ENCODE peak calls at places on chromosomes 7 and 10, in eight cellular contexts. One of them, this sample, is unnamed.

GRCh38 chr10:80459047-80459865 is 5.1 kb downstream of the TSPAN14 start:
- DNase-seq in Panc1: no peak
- DNase-seq in sigmoid colon: peak
- DNase-seq in SK-N-SH: peak
- DNase-seq in GM12878: peak
- DNase-seq in transverse colon: peak
- DNase-seq in breast epithelium: peak
- DNase-seq in GM23338: peak
- DNase-seq in this sample: peak

GRCh38 chr7:112439476-112439875 is 10.8 kb upstream of the IFRD1 start:
- DNase-seq in SK-N-SH: no peak
- DNase-seq in transverse colon: no peak
- DNase-seq in breast epithelium: no peak
- DNase-seq in GM12878: no peak
- DNase-seq in Panc1: no peak
- DNase-seq in sigmoid colon: no peak
- DNase-seq in GM23338: no peak
- DNase-seq in this sample: no peak

GRCh38 chr7:87128883-87129282 is 23.4 kb upstream of the DMTF1 start:
- DNase-seq in GM23338: peak
- DNase-seq in SK-N-SH: no peak
- DNase-seq in sigmoid colon: no peak
- DNase-seq in transverse colon: no peak
- DNase-seq in breast epithelium: no peak
- DNase-seq in GM12878: no peak
- DNase-seq in Panc1: no peak
- DNase-seq in this sample: no peak

GRCh38 chr10:52135101-52135500 is 179.0 kb upstream of the DKK1 start:
- DNase-seq in GM12878: no peak
- DNase-seq in transverse colon: no peak
- DNase-seq in Panc1: no peak
- DNase-seq in sigmoid colon: no peak
- DNase-seq in breast epithelium: no peak
- DNase-seq in SK-N-SH: no peak
- DNase-seq in GM23338: no peak
- DNase-seq in this sample: no peak

GRCh38 chr7:100101016-100101862 is at the start of the genes AP4M1 and MCM7:
- DNase-seq in GM12878: peak
- DNase-seq in breast epithelium: peak
- DNase-seq in sigmoid colon: peak
- DNase-seq in GM23338: peak
- DNase-seq in Panc1: peak
- DNase-seq in SK-N-SH: peak
- DNase-seq in transverse colon: peak
- DNase-seq in this sample: peak

GRCh38 chr7:27303021-27303420 is 60.4 kb downstream of the EVX1 start:
- DNase-seq in GM12878: no peak
- DNase-seq in transverse colon: no peak
- DNase-seq in SK-N-SH: no peak
- DNase-seq in breast epithelium: no peak
- DNase-seq in GM23338: no peak
- DNase-seq in sigmoid colon: no peak
- DNase-seq in Panc1: no peak
- DNase-seq in this sample: peak

GRCh38 chr7:94348142-94348541 is 46.6 kb upstream of the COL1A2 start:
- DNase-seq in sigmoid colon: peak
- DNase-seq in breast epithelium: no peak
- DNase-seq in Panc1: no peak
- DNase-seq in GM12878: no peak
- DNase-seq in GM23338: no peak
- DNase-seq in transverse colon: peak
- DNase-seq in SK-N-SH: peak
- DNase-seq in this sample: no peak

GRCh38 chr10:132496360-132497082 is 41.1 kb upstream of the INPP5A start:
- DNase-seq in transverse colon: no peak
- DNase-seq in sigmoid colon: peak
- DNase-seq in breast epithelium: no peak
- DNase-seq in GM12878: no peak
- DNase-seq in Panc1: no peak
- DNase-seq in GM23338: no peak
- DNase-seq in SK-N-SH: no peak
- DNase-seq in this sample: no peak

GRCh38 chr10:8146650-8147049 is 92.2 kb downstream of the GATA3 start:
- DNase-seq in SK-N-SH: no peak
- DNase-seq in transverse colon: no peak
- DNase-seq in sigmoid colon: no peak
- DNase-seq in breast epithelium: no peak
- DNase-seq in GM12878: no peak
- DNase-seq in GM23338: no peak
- DNase-seq in Panc1: no peak
- DNase-seq in this sample: no peak

GRCh38 chr10:6088721-6089333 is at the start of gene RBM17:
- DNase-seq in breast epithelium: peak
- DNase-seq in sigmoid colon: peak
- DNase-seq in Panc1: peak
- DNase-seq in GM12878: peak
- DNase-seq in transverse colon: peak
- DNase-seq in GM23338: peak
- DNase-seq in SK-N-SH: peak
- DNase-seq in this sample: peak

GRCh38 chr10:67864560-67865371 is 19.7 kb upstream of the SIRT1 start:
- DNase-seq in Panc1: no peak
- DNase-seq in breast epithelium: no peak
- DNase-seq in sigmoid colon: no peak
- DNase-seq in SK-N-SH: no peak
- DNase-seq in transverse colon: no peak
- DNase-seq in GM12878: no peak
- DNase-seq in GM23338: no peak
- DNase-seq in this sample: no peak

GRCh38 chr10:53650794-53651193 is 878.2 kb upstream of the MBL2 start:
- DNase-seq in GM12878: no peak
- DNase-seq in Panc1: no peak
- DNase-seq in SK-N-SH: no peak
- DNase-seq in breast epithelium: no peak
- DNase-seq in sigmoid colon: no peak
- DNase-seq in transverse colon: no peak
- DNase-seq in GM23338: no peak
- DNase-seq in this sample: no peak

GRCh38 chr10:70886921-70887665 is 1.3 kb downstream of the PCBD1 start:
- DNase-seq in SK-N-SH: no peak
- DNase-seq in breast epithelium: no peak
- DNase-seq in GM12878: no peak
- DNase-seq in GM23338: no peak
- DNase-seq in sigmoid colon: no peak
- DNase-seq in transverse colon: no peak
- DNase-seq in Panc1: no peak
- DNase-seq in this sample: no peak

DNA sequence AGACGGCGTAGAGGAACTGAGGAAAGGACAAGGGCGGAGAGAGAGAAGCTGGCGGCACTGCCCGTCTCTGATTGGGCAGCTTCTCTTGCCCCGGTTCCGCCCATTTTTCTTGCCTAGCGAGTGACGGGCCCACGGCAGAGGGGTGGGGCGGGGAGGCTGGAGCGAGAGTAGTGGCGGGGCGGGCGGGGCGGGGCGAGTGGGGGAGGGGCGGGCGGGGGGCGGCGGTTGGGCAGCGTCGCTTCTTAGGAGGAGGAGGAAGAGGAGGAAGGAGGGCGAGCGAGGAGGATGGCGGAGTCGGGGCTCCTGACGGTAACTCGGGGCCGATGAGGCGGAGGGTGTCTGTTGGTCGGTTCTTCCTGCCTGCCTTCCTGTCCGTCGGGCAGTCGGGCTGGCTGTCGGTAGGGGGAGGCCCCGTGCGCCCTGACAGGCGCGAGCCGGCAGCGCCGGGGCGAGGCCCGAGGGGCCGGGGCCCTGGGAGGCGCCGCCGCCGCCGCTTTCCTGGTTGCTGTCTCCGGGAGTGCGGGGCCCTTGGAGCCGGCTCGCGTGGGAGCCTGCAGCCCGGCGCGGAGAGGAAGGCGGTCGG is at the start of gene SHOC2:
- DNase-seq in SK-N-SH: peak
- DNase-seq in Panc1: no peak
- DNase-seq in breast epithelium: peak
- DNase-seq in GM23338: peak
- DNase-seq in GM12878: no peak
- DNase-seq in sigmoid colon: peak
- DNase-seq in transverse colon: peak
- DNase-seq in this sample: peak
- TF ChIP-seq POLR2AphosphoS5 in SK-N-SH: no peak
- TF ChIP-seq POLR2AphosphoS5 in Panc1: no peak
- TF ChIP-seq POLR2AphosphoS5 in breast epithelium: no peak
- TF ChIP-seq POLR2AphosphoS5 in GM23338: peak
- TF ChIP-seq POLR2AphosphoS5 in GM12878: peak
- TF ChIP-seq POLR2AphosphoS5 in sigmoid colon: peak
- TF ChIP-seq POLR2AphosphoS5 in transverse colon: peak
- TF ChIP-seq POLR2AphosphoS5 in this sample: no peak

GRCh38 chr7:21028990-21029337 is 242.3 kb upstream of the SP8 start:
- DNase-seq in sigmoid colon: no peak
- DNase-seq in GM12878: no peak
- DNase-seq in GM23338: no peak
- DNase-seq in transverse colon: no peak
- DNase-seq in breast epithelium: no peak
- DNase-seq in SK-N-SH: no peak
- DNase-seq in Panc1: no peak
- DNase-seq in this sample: no peak

GRCh38 chr7:21030237-21030636 is 243.6 kb upstream of the SP8 start:
- DNase-seq in sigmoid colon: no peak
- DNase-seq in SK-N-SH: no peak
- DNase-seq in Panc1: no peak
- DNase-seq in GM12878: no peak
- DNase-seq in transverse colon: no peak
- DNase-seq in breast epithelium: no peak
- DNase-seq in GM23338: peak
- DNase-seq in this sample: no peak

GRCh38 chr7:21023841-21024502 is 237.3 kb upstream of the SP8 start:
- DNase-seq in breast epithelium: no peak
- DNase-seq in SK-N-SH: no peak
- DNase-seq in GM12878: peak
- DNase-seq in GM23338: peak
- DNase-seq in Panc1: no peak
- DNase-seq in sigmoid colon: no peak
- DNase-seq in transverse colon: no peak
- DNase-seq in this sample: no peak

DNA sequence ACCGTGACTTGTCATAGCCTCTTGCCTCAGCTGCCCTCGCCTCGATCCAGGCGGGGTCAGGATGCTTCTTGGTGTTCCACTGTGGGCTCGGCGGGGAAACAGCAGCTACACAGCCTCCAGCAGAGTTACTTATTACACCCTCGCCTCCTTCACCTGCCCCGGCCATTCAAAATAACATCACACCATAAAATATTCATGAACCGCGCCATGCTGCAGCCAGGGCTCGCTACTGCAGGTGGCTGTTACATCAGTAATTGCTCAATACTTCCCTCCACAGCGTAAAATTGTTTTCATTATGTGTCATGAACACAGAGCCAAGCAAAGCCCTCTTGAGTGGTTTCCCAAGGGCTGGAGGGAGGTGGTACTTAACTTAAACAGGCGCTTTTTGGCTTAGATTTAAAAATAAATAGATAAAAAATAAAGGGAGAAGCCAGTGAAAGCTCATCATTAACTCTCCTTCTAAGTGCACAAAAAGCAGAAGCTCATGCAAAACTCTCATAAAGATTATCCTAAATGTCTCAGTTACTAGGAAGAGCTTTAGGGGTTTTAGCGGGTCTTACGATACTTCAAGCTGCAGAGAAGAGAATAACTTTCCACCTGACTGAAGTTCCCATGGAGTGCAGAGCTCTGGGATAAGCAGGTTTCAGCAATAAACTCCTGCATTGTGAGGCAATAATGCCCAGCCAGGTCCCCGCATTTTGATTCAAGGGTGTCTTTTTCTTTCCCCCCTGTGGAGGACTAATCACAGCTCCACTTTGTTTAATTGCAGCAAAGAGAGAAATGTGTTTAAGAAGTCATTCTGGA is 241.7 kb upstream of the SP8 start:
- DNase-seq in GM23338: peak
- DNase-seq in Panc1: no peak
- DNase-seq in breast epithelium: no peak
- DNase-seq in GM12878: no peak
- DNase-seq in sigmoid colon: no peak
- DNase-seq in SK-N-SH: no peak
- DNase-seq in transverse colon: peak
- DNase-seq in this sample: no peak
- TF ChIP-seq CTCF in GM23338: no peak
- TF ChIP-seq CTCF in Panc1: no peak
- TF ChIP-seq CTCF in breast epithelium: no peak
- TF ChIP-seq CTCF in GM12878: no peak
- TF ChIP-seq CTCF in sigmoid colon: no peak
- TF ChIP-seq CTCF in SK-N-SH: no peak
- TF ChIP-seq CTCF in transverse colon: peak
- TF ChIP-seq CTCF in this sample: no peak

DNA sequence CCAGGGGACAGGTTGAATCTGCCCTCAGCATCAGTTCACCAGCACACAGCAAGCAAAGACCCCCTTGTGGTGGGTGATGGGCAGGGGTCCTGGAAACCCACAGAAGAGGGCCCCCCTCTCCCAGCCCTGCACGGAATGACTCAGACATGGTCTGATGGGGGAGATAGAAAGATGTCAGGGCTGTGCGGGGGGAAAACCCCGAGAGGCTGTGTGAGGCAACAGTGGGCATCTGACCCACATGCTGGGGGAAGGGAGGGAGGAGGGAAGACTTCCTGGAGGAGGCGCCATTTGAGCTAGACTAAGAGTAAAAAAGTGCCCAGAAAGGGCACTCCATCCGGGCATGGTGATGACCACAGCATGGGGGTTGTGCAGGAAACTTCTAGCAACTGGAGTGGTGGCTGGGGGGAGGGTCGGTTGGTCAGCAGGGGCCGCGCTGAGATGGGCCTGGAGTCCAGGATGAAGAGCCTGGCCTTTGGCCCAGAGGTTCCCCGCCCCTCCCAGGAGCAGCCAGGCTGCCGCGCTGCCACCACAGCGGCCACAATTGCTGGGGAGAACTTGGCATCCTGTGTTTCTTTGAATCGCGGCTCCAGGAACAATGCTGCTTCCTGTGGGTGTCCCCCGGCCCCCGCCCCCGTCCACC is 2.5 kb downstream of the LFNG start:
- DNase-seq in transverse colon: peak
- DNase-seq in GM23338: no peak
- DNase-seq in SK-N-SH: no peak
- DNase-seq in sigmoid colon: no peak
- DNase-seq in Panc1: no peak
- DNase-seq in GM12878: no peak
- DNase-seq in breast epithelium: no peak
- DNase-seq in this sample: no peak
- TF ChIP-seq POLR2AphosphoS5 in transverse colon: no peak
- TF ChIP-seq POLR2AphosphoS5 in GM23338: no peak
- TF ChIP-seq POLR2AphosphoS5 in SK-N-SH: no peak
- TF ChIP-seq POLR2AphosphoS5 in sigmoid colon: no peak
- TF ChIP-seq POLR2AphosphoS5 in Panc1: no peak
- TF ChIP-seq POLR2AphosphoS5 in GM12878: no peak
- TF ChIP-seq POLR2AphosphoS5 in breast epithelium: no peak
- TF ChIP-seq POLR2AphosphoS5 in this sample: no peak

DNA sequence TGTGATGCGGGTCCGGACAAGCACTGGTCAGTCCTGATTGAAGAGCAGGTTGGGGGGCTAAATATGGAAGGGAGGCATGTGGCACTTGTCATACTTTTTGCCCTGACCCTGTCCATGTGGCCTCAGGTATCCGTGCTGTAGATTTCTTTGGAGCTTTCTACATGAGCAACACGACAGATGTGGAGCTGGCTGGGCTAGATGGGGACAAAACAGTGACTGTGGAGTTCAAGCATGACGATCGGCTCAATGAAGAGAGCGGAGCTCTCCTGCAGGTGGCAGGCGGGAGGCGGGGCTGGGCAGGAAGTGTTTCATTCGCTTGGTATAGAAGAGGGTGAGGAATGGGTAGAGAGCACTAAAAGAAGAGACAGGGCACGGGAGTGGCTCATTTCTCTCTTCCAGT is 13.0 kb upstream of the CHCHD1 start:
- DNase-seq in transverse colon: peak
- DNase-seq in Panc1: no peak
- DNase-seq in breast epithelium: no peak
- DNase-seq in GM12878: no peak
- DNase-seq in GM23338: peak
- DNase-seq in SK-N-SH: no peak
- DNase-seq in sigmoid colon: peak
- DNase-seq in this sample: no peak
- TF ChIP-seq CTCF in transverse colon: no peak
- TF ChIP-seq CTCF in Panc1: no peak
- TF ChIP-seq CTCF in breast epithelium: no peak
- TF ChIP-seq CTCF in GM12878: peak
- TF ChIP-seq CTCF in GM23338: peak
- TF ChIP-seq CTCF in SK-N-SH: no peak
- TF ChIP-seq CTCF in sigmoid colon: no peak
- TF ChIP-seq CTCF in this sample: no peak

This sample was measured in prostate gland.